ENCODE peak calls at places on chromosomes 12 and 14, in seven cellular contexts. One of them, this sample, is unnamed.
A peak's percentile ranks its signal among the peaks of the same experiment; 100 is the strongest.

GRCh38 chr12:89309452-89309802 is 42.9 kb downstream of the DUSP6 start:
- DNase-seq in IMR-90: no peak
- DNase-seq in non-pigmented ciliary epithelial cell: no peak
- DNase-seq in activated CD8-positive, alpha-beta memory T cell treated with anti-CD3 and anti-CD28 coated beads, Interleukin-2, amount 10 ng/mL, durations not matched to agents 7 days and 5 days: no peak
- DNase-seq in HuH-7.5: no peak
- DNase-seq in Right ventricle myocardium superior: no peak
- DNase-seq in NCI-H2107: no peak
- DNase-seq in this sample: no peak

GRCh38 chr14:31987691-31988090 is 89.4 kb upstream of the ARHGAP5 start:
- DNase-seq in IMR-90: no peak
- DNase-seq in non-pigmented ciliary epithelial cell: no peak
- DNase-seq in activated CD8-positive, alpha-beta memory T cell treated with anti-CD3 and anti-CD28 coated beads, Interleukin-2, amount 10 ng/mL, durations not matched to agents 7 days and 5 days: no peak
- DNase-seq in HuH-7.5: no peak
- DNase-seq in Right ventricle myocardium superior: no peak
- DNase-seq in NCI-H2107: no peak
- DNase-seq in this sample: no peak

GRCh38 chr12:131159660-131160059 is 206.0 kb downstream of the ADGRD1 start:
- DNase-seq in IMR-90: no peak
- DNase-seq in non-pigmented ciliary epithelial cell: no peak
- DNase-seq in activated CD8-positive, alpha-beta memory T cell treated with anti-CD3 and anti-CD28 coated beads, Interleukin-2, amount 10 ng/mL, durations not matched to agents 7 days and 5 days: no peak
- DNase-seq in HuH-7.5: no peak
- DNase-seq in Right ventricle myocardium superior: no peak
- DNase-seq in NCI-H2107: no peak
- DNase-seq in this sample: no peak

GRCh38 chr14:64507376-64508156 is 3.0 kb downstream of the ZBTB1 start:
- DNase-seq in IMR-90: peak; percentile 58
- DNase-seq in non-pigmented ciliary epithelial cell: no peak
- DNase-seq in activated CD8-positive, alpha-beta memory T cell treated with anti-CD3 and anti-CD28 coated beads, Interleukin-2, amount 10 ng/mL, durations not matched to agents 7 days and 5 days: no peak
- DNase-seq in HuH-7.5: no peak
- DNase-seq in Right ventricle myocardium superior: no peak
- DNase-seq in NCI-H2107: no peak
- DNase-seq in this sample: no peak

GRCh38 chr14:99971929-99972747 is 93.1 kb upstream of the EVL start:
- DNase-seq in IMR-90: peak; percentile 21
- DNase-seq in non-pigmented ciliary epithelial cell: no peak
- DNase-seq in activated CD8-positive, alpha-beta memory T cell treated with anti-CD3 and anti-CD28 coated beads, Interleukin-2, amount 10 ng/mL, durations not matched to agents 7 days and 5 days: peak; percentile 53
- DNase-seq in HuH-7.5: no peak
- DNase-seq in Right ventricle myocardium superior: no peak
- DNase-seq in NCI-H2107: no peak
- DNase-seq in this sample: no peak

GRCh38 chr12:3523728-3524127 is 32.7 kb downstream of the PRMT8 start:
- DNase-seq in IMR-90: no peak
- DNase-seq in non-pigmented ciliary epithelial cell: no peak
- DNase-seq in activated CD8-positive, alpha-beta memory T cell treated with anti-CD3 and anti-CD28 coated beads, Interleukin-2, amount 10 ng/mL, durations not matched to agents 7 days and 5 days: no peak
- DNase-seq in HuH-7.5: no peak
- DNase-seq in Right ventricle myocardium superior: no peak
- DNase-seq in NCI-H2107: no peak
- DNase-seq in this sample: no peak

GRCh38 chr12:38490941-38491340 is 174.4 kb downstream of the ALG10B start:
- DNase-seq in IMR-90: no peak
- DNase-seq in non-pigmented ciliary epithelial cell: no peak
- DNase-seq in activated CD8-positive, alpha-beta memory T cell treated with anti-CD3 and anti-CD28 coated beads, Interleukin-2, amount 10 ng/mL, durations not matched to agents 7 days and 5 days: no peak
- DNase-seq in HuH-7.5: no peak
- DNase-seq in Right ventricle myocardium superior: no peak
- DNase-seq in NCI-H2107: no peak
- DNase-seq in this sample: no peak

GRCh38 chr14:50333010-50333409 is 20.9 kb downstream of the DMAC2L start:
- DNase-seq in IMR-90: peak; percentile 86
- DNase-seq in non-pigmented ciliary epithelial cell: no peak
- DNase-seq in activated CD8-positive, alpha-beta memory T cell treated with anti-CD3 and anti-CD28 coated beads, Interleukin-2, amount 10 ng/mL, durations not matched to agents 7 days and 5 days: no peak
- DNase-seq in HuH-7.5: no peak
- DNase-seq in Right ventricle myocardium superior: peak; percentile 57
- DNase-seq in NCI-H2107: no peak
- DNase-seq in this sample: no peak

GRCh38 chr12:12881495-12881894 is 9.9 kb upstream of the GPRC5A start:
- DNase-seq in IMR-90: peak; percentile 79
- DNase-seq in non-pigmented ciliary epithelial cell: no peak
- DNase-seq in activated CD8-positive, alpha-beta memory T cell treated with anti-CD3 and anti-CD28 coated beads, Interleukin-2, amount 10 ng/mL, durations not matched to agents 7 days and 5 days: no peak
- DNase-seq in HuH-7.5: no peak
- DNase-seq in Right ventricle myocardium superior: no peak
- DNase-seq in NCI-H2107: no peak
- DNase-seq in this sample: no peak

GRCh38 chr12:49968431-49968830 is 4.3 kb upstream of the AQP6 start:
- DNase-seq in IMR-90: no peak
- DNase-seq in non-pigmented ciliary epithelial cell: no peak
- DNase-seq in activated CD8-positive, alpha-beta memory T cell treated with anti-CD3 and anti-CD28 coated beads, Interleukin-2, amount 10 ng/mL, durations not matched to agents 7 days and 5 days: no peak
- DNase-seq in HuH-7.5: no peak
- DNase-seq in Right ventricle myocardium superior: no peak
- DNase-seq in NCI-H2107: no peak
- DNase-seq in this sample: no peak

GRCh38 chr14:68939893-68940613 is 39.0 kb downstream of the ACTN1 start:
- DNase-seq in IMR-90: peak; percentile 97
- DNase-seq in non-pigmented ciliary epithelial cell: peak; percentile 97
- DNase-seq in activated CD8-positive, alpha-beta memory T cell treated with anti-CD3 and anti-CD28 coated beads, Interleukin-2, amount 10 ng/mL, durations not matched to agents 7 days and 5 days: no peak
- DNase-seq in HuH-7.5: no peak
- DNase-seq in Right ventricle myocardium superior: peak; percentile 86
- DNase-seq in NCI-H2107: peak; percentile 26
- DNase-seq in this sample: peak; percentile 71

GRCh38 chr12:51970904-51971646 is 19.6 kb downstream of the ACVR1B start:
- DNase-seq in IMR-90: peak; percentile 80
- DNase-seq in non-pigmented ciliary epithelial cell: no peak
- DNase-seq in activated CD8-positive, alpha-beta memory T cell treated with anti-CD3 and anti-CD28 coated beads, Interleukin-2, amount 10 ng/mL, durations not matched to agents 7 days and 5 days: peak; percentile 84
- DNase-seq in HuH-7.5: peak; percentile 46
- DNase-seq in Right ventricle myocardium superior: no peak
- DNase-seq in NCI-H2107: no peak
- DNase-seq in this sample: peak; percentile 36

GRCh38 chr12:52720487-52720886 is 17.2 kb upstream of the KRT77 start:
- DNase-seq in IMR-90: peak; percentile 38
- DNase-seq in non-pigmented ciliary epithelial cell: no peak
- DNase-seq in activated CD8-positive, alpha-beta memory T cell treated with anti-CD3 and anti-CD28 coated beads, Interleukin-2, amount 10 ng/mL, durations not matched to agents 7 days and 5 days: no peak
- DNase-seq in HuH-7.5: no peak
- DNase-seq in Right ventricle myocardium superior: no peak
- DNase-seq in NCI-H2107: no peak
- DNase-seq in this sample: no peak